ENCODE peak calls at places on chromosomes 3 and 15, in five cellular contexts. M, Q, P, B and F are unnamed samples.

GRCh38 chr3:30692498-30693130 is 86.2 kb downstream of the TGFBR2 start:
- DNase-seq in M (no peak), Q (no peak), P (no peak), B (peak; percentile 57), F (no peak)

GRCh38 chr3:159028706-159029105 is 226.9 kb downstream of the MFSD1 start:
- DNase-seq in M (no peak), Q (no peak), P (no peak), B (no peak), F (no peak)

GRCh38 chr3:4772858-4773257 is 206.4 kb upstream of the BHLHE40 start:
- DNase-seq in M (no peak), Q (no peak), P (no peak), B (no peak), F (no peak)

GRCh38 chr15:52780172-52780980 is 9.8 kb downstream of the ONECUT1 start:
- DNase-seq in M (peak; percentile 55), Q (peak; percentile 45), P (peak; percentile 88), B (peak; percentile 51), F (peak; percentile 41)

GRCh38 chr3:77513541-77513940 is 473.6 kb downstream of the ROBO2 start:
- DNase-seq in M (no peak), Q (no peak), P (no peak), B (no peak), F (no peak)

GRCh38 chr3:169668957-169669681 is 5.6 kb upstream of the MECOM start:
- DNase-seq in M (peak; percentile 59), Q (peak; percentile 47), P (peak; percentile 87), B (peak; percentile 29), F (peak; percentile 50)

GRCh38 chr3:46017720-46018119 is 9.6 kb downstream of the XCR1 start:
- DNase-seq in M (no peak), Q (no peak), P (peak; percentile 13), B (no peak), F (no peak)

GRCh38 chr3:130626021-130626420 is 109.0 kb downstream of the COL6A6 start:
- DNase-seq in M (no peak), Q (no peak), P (no peak), B (no peak), F (peak; percentile 41)

GRCh38 chr15:81950841-81951414 is 94.9 kb downstream of the MEX3B start:
- DNase-seq in M (no peak), Q (peak; percentile 23), P (no peak), B (no peak), F (peak; percentile 75)

GRCh38 chr3:128432898-128433629 is 33.6 kb downstream of the DNAJB8 start:
- DNase-seq in M (no peak), Q (peak; percentile 72), P (peak; percentile 75), B (no peak), F (no peak)

GRCh38 chr3:39467394-39468107 is at the start of gene MOBP:
- DNase-seq in M (no peak), Q (no peak), P (no peak), B (no peak), F (no peak)

GRCh38 chr3:134563614-134564013 is 77.8 kb downstream of the CEP63 start:
- DNase-seq in M (no peak), Q (no peak), P (no peak), B (no peak), F (no peak)

GRCh38 chr3:113602256-113602655 is 69.9 kb downstream of the SIDT1 start:
- DNase-seq in M (no peak), Q (no peak), P (no peak), B (no peak), F (no peak)

GRCh38 chr15:89400121-89400996 is 65.7 kb upstream of the POLG start:
- DNase-seq in M (peak; percentile 30), Q (no peak), P (no peak), B (no peak), F (no peak)

GRCh38 chr3:159146856-159147255 is 345.0 kb downstream of the MFSD1 start:
- DNase-seq in M (no peak), Q (no peak), P (no peak), B (no peak), F (no peak)

GRCh38 chr3:149393355-149394165 is 16.1 kb upstream of the TM4SF1 start:
- DNase-seq in M (peak; percentile 89), Q (peak; percentile 35), P (peak; percentile 65), B (peak; percentile 81), F (peak; percentile 83)

GRCh38 chr3:159806412-159806811 is 182.2 kb upstream of the IL12A start:
- DNase-seq in M (no peak), Q (no peak), P (no peak), B (no peak), F (peak; percentile 54)

GRCh38 chr3:170055209-170055608 is 17.4 kb downstream of the GPR160 start:
- DNase-seq in M (no peak), Q (no peak), P (peak; percentile 28), B (no peak), F (peak; percentile 51)

GRCh38 chr15:41926184-41927056 is 32.6 kb upstream of the SPTBN5 start:
- DNase-seq in M (no peak), Q (no peak), P (no peak), B (peak; percentile 34), F (no peak)

GRCh38 chr3:30245805-30246622 is 360.4 kb upstream of the TGFBR2 start:
- DNase-seq in M (no peak), Q (no peak), P (peak; percentile 46), B (no peak), F (no peak)

GRCh38 chr3:28022916-28023315 is 218.5 kb upstream of the CMC1 start:
- DNase-seq in M (peak; percentile 29), Q (no peak), P (no peak), B (no peak), F (no peak)

GRCh38 chr15:63015618-63016017 is 26.9 kb upstream of the TPM1 start:
- DNase-seq in M (peak; percentile 68), Q (no peak), P (no peak), B (no peak), F (peak; percentile 80)

GRCh38 chr15:44883219-44883900 is 73.1 kb upstream of the TERB2 start:
- DNase-seq in M (no peak), Q (no peak), P (no peak), B (no peak), F (no peak)

GRCh38 chr15:33425149-33425548 is 114.4 kb downstream of the RYR3 start:
- DNase-seq in M (no peak), Q (no peak), P (no peak), B (no peak), F (peak; percentile 3)
- TF ChIP-seq MAFK in M (no peak), Q (no peak), P (no peak), B (no peak), F (no peak)

DNA sequence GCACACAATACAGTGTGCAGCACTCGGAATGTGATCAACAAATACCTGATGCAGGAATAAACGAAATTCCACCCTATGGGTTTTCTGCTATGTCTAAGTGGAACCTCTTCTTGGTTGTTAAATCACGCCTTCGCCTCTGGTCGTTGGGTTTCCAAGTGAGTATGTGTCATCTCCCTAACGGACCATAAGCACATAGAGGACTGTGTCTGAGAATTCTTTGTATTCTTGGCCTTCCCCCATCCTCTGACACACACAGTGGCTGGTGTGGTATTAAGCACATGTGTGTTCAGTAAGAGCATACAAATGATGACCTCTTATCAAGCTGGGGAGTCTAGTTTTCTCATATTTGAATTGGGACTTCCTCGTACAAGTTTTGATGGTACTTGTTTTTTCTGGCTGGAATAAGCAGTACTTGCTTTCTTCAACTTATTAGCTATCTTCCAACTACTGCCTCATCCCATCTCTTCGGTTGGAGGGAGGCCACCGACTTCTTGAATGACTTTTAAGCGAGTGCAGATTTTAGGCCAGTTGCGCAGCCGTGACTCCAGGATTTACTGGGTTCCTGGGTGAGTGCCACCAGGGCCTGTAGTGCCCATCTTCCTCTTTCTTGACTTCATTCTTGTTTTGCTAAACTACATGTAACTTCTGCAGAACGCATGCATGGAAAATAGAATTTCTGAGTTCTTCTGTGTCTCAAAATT is 240.2 kb downstream of the ADAMTS17 start:
- DNase-seq in M (no peak), Q (no peak), P (no peak), B (no peak), F (no peak)
- TF ChIP-seq USF2 in M (no peak), Q (no peak), P (no peak), B (no peak), F (no peak)

GRCh38 chr3:101900316-101900715 is 51.0 kb downstream of the NFKBIZ start:
- DNase-seq in M (no peak), Q (no peak), P (no peak), B (no peak), F (no peak)

GRCh38 chr3:101898752-101899169 is 49.4 kb downstream of the NFKBIZ start:
- DNase-seq in M (no peak), Q (no peak), P (no peak), B (no peak), F (no peak)

GRCh38 chr3:101903426-101903825 is 54.1 kb downstream of the NFKBIZ start:
- DNase-seq in M (no peak), Q (no peak), P (no peak), B (no peak), F (peak; percentile 55)

GRCh38 chr3:101900736-101901135 is 51.4 kb downstream of the NFKBIZ start:
- DNase-seq in M (no peak), Q (no peak), P (no peak), B (no peak), F (no peak)

DNA sequence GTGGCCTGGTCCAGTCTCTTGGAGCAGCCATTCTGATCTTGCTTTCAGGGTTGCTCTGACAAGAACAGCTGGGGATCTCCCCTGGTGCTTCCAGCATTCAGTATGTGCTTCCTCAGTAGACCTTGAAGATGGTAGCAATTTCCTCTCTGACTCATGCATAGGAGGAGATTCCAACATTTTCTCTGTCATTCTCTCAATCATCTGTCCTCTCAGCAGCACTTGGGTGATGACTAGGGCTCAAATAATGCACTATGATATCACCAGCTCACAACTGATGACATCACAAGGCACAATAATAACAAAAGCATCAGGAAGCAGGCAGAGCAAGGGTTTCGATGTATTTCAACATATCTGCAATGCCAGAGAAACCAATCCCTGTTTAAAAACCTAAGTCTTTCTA is 52.7 kb downstream of the NFKBIZ start:
- DNase-seq in M (peak; percentile 77), Q (no peak), P (no peak), B (no peak), F (peak; percentile 99)
- TF ChIP-seq MAFK in M (no peak), Q (no peak), P (no peak), B (no peak), F (peak; percentile 9)

GRCh38 chr3:56753206-56753605 is 48.5 kb downstream of the ARHGEF3 start:
- DNase-seq in M (no peak), Q (no peak), P (no peak), B (no peak), F (peak; percentile 40)

GRCh38 chr3:56751056-56751455 is 50.7 kb downstream of the ARHGEF3 start:
- DNase-seq in M (no peak), Q (no peak), P (no peak), B (no peak), F (no peak)

GRCh38 chr3:56759532-56759931 is 42.2 kb downstream of the ARHGEF3 start:
- DNase-seq in M (no peak), Q (no peak), P (no peak), B (no peak), F (no peak)

GRCh38 chr3:56758539-56758981 is 43.2 kb downstream of the ARHGEF3 start:
- DNase-seq in M (peak; percentile 61), Q (no peak), P (no peak), B (peak; percentile 86), F (peak; percentile 91)

DNA sequence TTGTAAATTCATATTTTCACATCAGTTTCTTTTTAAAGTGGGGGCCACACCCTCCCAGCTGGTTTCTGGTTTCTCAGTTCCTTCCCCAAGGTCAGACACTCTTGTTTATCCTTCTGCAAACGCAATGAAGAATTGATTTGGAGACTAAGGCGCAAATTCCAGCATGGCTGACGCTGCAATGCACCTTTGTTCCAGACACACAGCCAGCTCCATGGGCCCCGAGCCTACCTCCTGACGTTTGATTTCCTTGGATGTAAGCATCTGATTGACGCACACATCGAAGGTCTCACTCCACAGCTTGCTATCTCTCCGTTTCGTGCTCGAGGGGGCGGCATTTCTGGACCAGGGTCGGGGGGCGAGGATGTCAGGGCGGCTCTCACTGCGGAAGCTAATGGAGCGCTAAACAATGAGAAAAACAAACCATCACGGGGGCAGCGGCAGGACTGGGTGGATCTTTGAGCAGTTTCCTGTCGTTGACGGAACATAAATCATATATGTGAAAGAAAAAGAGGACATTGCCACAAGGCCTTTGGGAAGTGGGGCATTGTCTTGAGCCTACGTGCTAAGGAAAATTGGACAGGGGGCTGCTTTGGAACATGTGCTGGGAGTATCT is 46.9 kb downstream of the ARHGEF3 start:
- DNase-seq in M (no peak), Q (no peak), P (no peak), B (no peak), F (no peak)
- TF ChIP-seq USF2 in M (no peak), Q (no peak), P (no peak), B (no peak), F (no peak)